ENCODE peak calls at places on chromosome 2, in five cellular contexts. W is HEK293T; A is CD8-positive, alpha-beta T cell; K is Ammon's horn; D is Caco-2. M is an unnamed sample.

GRCh38 chr2:74474481-74474880 is 2.0 kb upstream of the MRPL53 start:
- DNase-seq in W (no peak), A (no peak), K (no peak), D (no peak), M (no peak)

GRCh38 chr2:234165421-234165820 is 114.9 kb downstream of the SPP2 start:
- DNase-seq in W (no peak), A (no peak), K (no peak), D (no peak), M (no peak)

GRCh38 chr2:149371476-149371875 is 41.1 kb downstream of the LYPD6 start:
- DNase-seq in W (no peak), A (no peak), K (no peak), D (no peak), M (no peak)

GRCh38 chr2:234254783-234255521 is 204.4 kb downstream of the SPP2 start:
- DNase-seq in W (no peak), A (no peak), K (no peak), D (no peak), M (no peak)

GRCh38 chr2:72794572-72794971 is 31.3 kb downstream of the EXOC6B start:
- DNase-seq in W (no peak), A (no peak), K (no peak), D (no peak), M (no peak)

GRCh38 chr2:136932700-136933099 is 167.4 kb downstream of the THSD7B start:
- DNase-seq in W (peak), A (no peak), K (no peak), D (peak), M (no peak)

GRCh38 chr2:219041252-219041651 is at the start of gene CFAP65:
- DNase-seq in W (no peak), A (no peak), K (peak), D (no peak), M (peak)

GRCh38 chr2:107337209-107337898 is 451.4 kb upstream of the ST6GAL2 start:
- DNase-seq in W (no peak), A (no peak), K (no peak), D (no peak), M (no peak)